ENCODE peak calls at places on chromosomes 5 and 9, in four cellular contexts. E, L, D and F are unnamed samples.

GRCh38 chr5:179868541-179868940 is 9.9 kb upstream of the MRNIP start:
- DNase-seq in E (no peak), L (no peak), D (no peak), F (no peak)

GRCh38 chr5:88776692-88777091 is 106.3 kb downstream of the MEF2C start:
- DNase-seq in E (no peak), L (no peak), D (no peak), F (no peak)

GRCh38 chr9:107020040-107020530 is 157.1 kb downstream of the ZNF462 start:
- DNase-seq in E (no peak), L (no peak), D (no peak), F (no peak)

GRCh38 chr5:135031146-135031812 is 2.7 kb downstream of the PITX1 start:
- DNase-seq in E (no peak), L (no peak), D (no peak), F (no peak)

GRCh38 chr9:116274293-116274692 is 120.7 kb downstream of the PAPPA start:
- DNase-seq in E (no peak), L (no peak), D (no peak), F (no peak)

GRCh38 chr5:109016300-109016699 is 268.6 kb downstream of the FER start:
- DNase-seq in E (no peak), L (no peak), D (no peak), F (no peak)

GRCh38 chr9:68509689-68510088 is 31.0 kb downstream of the TMEM252 start:
- DNase-seq in E (no peak), L (no peak), D (no peak), F (no peak)

GRCh38 chr9:20729545-20729944 is 45.5 kb downstream of the FOCAD start:
- DNase-seq in E (no peak), L (no peak), D (no peak), F (no peak)

GRCh38 chr9:33288828-33289483 is 1.4 kb upstream of the NFX1 start:
- DNase-seq in E (no peak), L (peak), D (no peak), F (no peak)

GRCh38 chr5:141757402-141757801 is 75.4 kb upstream of the ARAP3 start:
- DNase-seq in E (no peak), L (no peak), D (no peak), F (peak)

GRCh38 chr5:3348576-3349535 is 246.8 kb upstream of the IRX1 start:
- DNase-seq in E (no peak), L (no peak), D (no peak), F (no peak)

GRCh38 chr5:39760385-39761198 is 335.8 kb upstream of the DAB2 start:
- DNase-seq in E (no peak), L (no peak), D (no peak), F (no peak)

GRCh38 chr9:96241391-96241809 is 60.6 kb downstream of the HSD17B3 start:
- DNase-seq in E (peak), L (no peak), D (peak), F (no peak)

GRCh38 chr5:31008231-31008630 is 185.3 kb upstream of the CDH6 start:
- DNase-seq in E (no peak), L (peak), D (no peak), F (no peak)

GRCh38 chr9:72983056-72983455 is 30.2 kb upstream of the ALDH1A1 start:
- DNase-seq in E (no peak), L (no peak), D (no peak), F (no peak)

GRCh38 chr5:135038829-135039525 is 4.9 kb upstream of the PITX1 start:
- DNase-seq in E (peak), L (no peak), D (no peak), F (no peak)

GRCh38 chr5:124236366-124237231 is 509.8 kb downstream of the ZNF608 start:
- DNase-seq in E (no peak), L (no peak), D (no peak), F (peak)

GRCh38 chr9:96171749-96172148 is 130.2 kb downstream of the HSD17B3 start:
- DNase-seq in E (no peak), L (no peak), D (no peak), F (no peak)

GRCh38 chr5:110150199-110150598 is 460.5 kb downstream of the MAN2A1 start:
- DNase-seq in E (no peak), L (no peak), D (no peak), F (no peak)

GRCh38 chr9:125829743-125830142 is 82.6 kb downstream of the PBX3 start:
- DNase-seq in E (peak), L (no peak), D (peak), F (peak)

GRCh38 chr5:122149691-122150090 is 20.3 kb downstream of the ZNF474 start:
- DNase-seq in E (no peak), L (no peak), D (no peak), F (no peak)

GRCh38 chr5:73218552-73219171 is 45.7 kb downstream of the TMEM174 start:
- DNase-seq in E (no peak), L (no peak), D (no peak), F (no peak)

GRCh38 chr5:142466195-142466951 is 141.6 kb upstream of the SPRY4 start:
- DNase-seq in E (no peak), L (no peak), D (no peak), F (no peak)

GRCh38 chr9:137441289-137441934 is at the start of gene ENTPD8:
- DNase-seq in E (no peak), L (no peak), D (no peak), F (no peak)

GRCh38 chr5:133343196-133343595 is 269.1 kb downstream of the FSTL4 start:
- DNase-seq in E (no peak), L (no peak), D (no peak), F (no peak)

GRCh38 chr9:72579880-72580570 is 58.6 kb downstream of the TMC1 start:
- DNase-seq in E (no peak), L (no peak), D (no peak), F (no peak)